ENCODE peak calls at places on chromosomes 3 and 15, in four cellular contexts. K is mesendoderm, T is H9, U is H1. M is an unnamed sample.

GRCh38 chr15:41698779-41699178 is 38.6 kb downstream of the MGA start:
- DNase-seq in K (no peak), T (no peak), U (no peak), M (peak)

GRCh38 chr3:72907851-72908620 is 20.2 kb downstream of the GXYLT2 start:
- DNase-seq in K (no peak), T (no peak), U (no peak), M (peak)

GRCh38 chr15:35289029-35289617 is 204.0 kb upstream of the NANOGP8 start:
- DNase-seq in K (peak), T (no peak), U (no peak), M (peak)

GRCh38 chr3:14082108-14082657 is 42.5 kb downstream of the CHCHD4 start:
- DNase-seq in K (no peak), T (no peak), U (no peak), M (no peak)

GRCh38 chr3:15339786-15340215 is 7.4 kb upstream of the SH3BP5 start:
- DNase-seq in K (no peak), T (no peak), U (no peak), M (peak)

GRCh38 chr3:9600597-9600996 is 47.0 kb upstream of the LHFPL4 start:
- DNase-seq in K (no peak), T (no peak), U (no peak), M (no peak)

GRCh38 chr15:100336061-100336460 is 5.7 kb downstream of the ADAMTS17 start:
- DNase-seq in K (no peak), T (no peak), U (no peak), M (no peak)

GRCh38 chr3:88767746-88768145 is 339.7 kb upstream of the EPHA3 start:
- DNase-seq in K (no peak), T (no peak), U (no peak), M (no peak)

GRCh38 chr3:63988943-63989342 is 34.4 kb downstream of the PSMD6 start:
- DNase-seq in K (no peak), T (no peak), U (no peak), M (no peak)

GRCh38 chr3:63914312-63914711 is 2.1 kb upstream of the SCAANT1 start:
- DNase-seq in K (no peak), T (no peak), U (no peak), M (peak)

GRCh38 chr15:42373274-42373673 is 14.0 kb downstream of the CAPN3 start:
- DNase-seq in K (no peak), T (no peak), U (no peak), M (no peak)

GRCh38 chr3:13827699-13828098 is 52.2 kb downstream of the WNT7A start:
- DNase-seq in K (no peak), T (no peak), U (no peak), M (no peak)

GRCh38 chr15:79168922-79169322 is 78.3 kb upstream of the RASGRF1 start:
- DNase-seq in K (peak), T (peak), U (no peak), M (no peak)

GRCh38 chr3:146268535-146269219 is 17.8 kb upstream of the PLSCR4 start:
- DNase-seq in K (no peak), T (no peak), U (no peak), M (no peak)

GRCh38 chr15:59501531-59502113 is 63.6 kb downstream of the FAM81A start:
- DNase-seq in K (peak), T (peak), U (peak), M (peak)

GRCh38 chr3:124144035-124144814 is 152.3 kb upstream of the ROPN1 start:
- DNase-seq in K (no peak), T (no peak), U (no peak), M (no peak)
- H4K5ac ChIP-seq in K (no peak), T (no peak), U (no peak), M (no peak)

GRCh38 chr3:52788890-52789745 is 5.5 kb upstream of the ITIH3 start:
- DNase-seq in K (no peak), T (no peak), U (no peak), M (no peak)
- H4K8ac ChIP-seq in K (no peak), T (no peak), U (peak), M (no peak)

GRCh38 chr3:150545419-150546225 is 674 bp downstream of the SERP1 start:
- DNase-seq in K (peak), T (no peak), U (no peak), M (no peak)
- H2BK120ac ChIP-seq in K (no peak), T (no peak), U (no peak), M (peak)

GRCh38 chr3:7436542-7436941 is 575.6 kb downstream of the GRM7 start:
- DNase-seq in K (no peak), T (no peak), U (no peak), M (no peak)
- H4K5ac ChIP-seq in K (no peak), T (no peak), U (no peak), M (no peak)

GRCh38 chr3:112561693-112562529 is at the start of the genes ATG3 and SLC35A5:
- DNase-seq in K (peak), T (peak), U (peak), M (peak)
- H4K8ac ChIP-seq in K (no peak), T (no peak), U (peak), M (peak)